ENCODE peak calls at places on chromosome 12, in ten cellular contexts. T is PC-3, E is astrocyte of the spinal cord, L is mucosa of descending colon, C is AG09319, V is colonic mucosa, U is sigmoid colon, W is lung, M is WTC11, N is PC-9. A is an unnamed sample.

GRCh38 chr12:117228239-117228638 is 38.0 kb upstream of the FBXO21 start:
- DNase-seq in N (peak), C (no peak), M (no peak), U (no peak), E (no peak), T (peak), V (no peak), W (no peak), L (no peak), A (peak)

GRCh38 chr12:57735952-57736742 is 2.4 kb downstream of the AGAP2 start:
- DNase-seq in N (no peak), M (peak), V (no peak), T (peak), U (no peak), E (no peak), W (no peak), C (no peak), L (no peak), A (peak)

GRCh38 chr12:107353312-107353711 is 260.0 kb upstream of the CRY1 start:
- DNase-seq in C (no peak), L (no peak), W (no peak), T (no peak), N (no peak), V (no peak), U (no peak), E (no peak), M (no peak), A (no peak)

GRCh38 chr12:10497602-10498001 is 8.1 kb upstream of the EIF2S3B start:
- DNase-seq in M (no peak), L (peak), U (no peak), N (no peak), W (no peak), T (no peak), E (peak), C (no peak), V (no peak), A (no peak)

GRCh38 chr12:110600254-110600653 is 13.7 kb upstream of the TCTN1 start:
- DNase-seq in W (no peak), U (no peak), C (peak), V (no peak), M (no peak), L (no peak), T (peak), N (peak), E (peak), A (no peak)

GRCh38 chr12:77226398-77226797 is 161.0 kb upstream of the E2F7 start:
- DNase-seq in T (no peak), C (no peak), U (no peak), M (no peak), E (no peak), L (no peak), W (no peak), V (no peak), N (no peak), A (no peak)

GRCh38 chr12:69087986-69088385 is 151.4 kb upstream of the CPSF6 start:
- DNase-seq in W (no peak), U (no peak), N (no peak), T (no peak), M (no peak), L (no peak), V (no peak), C (no peak), E (no peak), A (no peak)

GRCh38 chr12:132429122-132429931 is 60.6 kb upstream of the FBRSL1 start:
- DNase-seq in T (no peak), N (no peak), E (no peak), V (peak), L (no peak), W (no peak), M (peak), C (no peak), U (no peak), A (no peak)

GRCh38 chr12:107320031-107320928 is 226.9 kb upstream of the CRY1 start:
- DNase-seq in U (no peak), N (peak), V (peak), L (peak), W (peak), T (peak), C (no peak), M (peak), E (peak), A (no peak)

GRCh38 chr12:64782181-64782580 is 23.0 kb upstream of the GNS start:
- DNase-seq in T (no peak), W (no peak), U (no peak), M (no peak), V (no peak), E (no peak), L (no peak), N (no peak), C (no peak), A (no peak)

GRCh38 chr12:25491396-25491948 is 61.6 kb downstream of the LMNTD1 start:
- DNase-seq in C (no peak), U (no peak), M (no peak), N (no peak), W (no peak), E (no peak), T (no peak), L (no peak), V (no peak), A (no peak)

GRCh38 chr12:98758331-98758730 is 113.2 kb downstream of the APAF1 start:
- DNase-seq in L (no peak), V (no peak), T (no peak), E (peak), N (no peak), M (no peak), U (no peak), W (no peak), C (no peak), A (no peak)

GRCh38 chr12:78580296-78580695 is 284.3 kb upstream of the SYT1 start:
- DNase-seq in E (no peak), W (no peak), L (no peak), V (no peak), U (no peak), T (peak), C (no peak), M (no peak), N (no peak), A (no peak)

GRCh38 chr12:52524898-52525591 is 4.9 kb upstream of the KRT5 start:
- DNase-seq in N (peak), E (no peak), U (no peak), V (no peak), L (no peak), W (no peak), T (no peak), M (no peak), C (no peak), A (no peak)

GRCh38 chr12:94318178-94318577 is 141.5 kb downstream of the CEP83 start:
- DNase-seq in U (no peak), T (no peak), V (no peak), E (no peak), N (no peak), C (no peak), L (no peak), W (no peak), M (no peak), A (no peak)

GRCh38 chr12:119744900-119745606 is 77.1 kb downstream of the PRKAB1 start:
- DNase-seq in U (no peak), C (no peak), M (no peak), E (peak), T (no peak), W (no peak), V (no peak), N (no peak), L (no peak), A (no peak)

GRCh38 chr12:121793501-121793835 is at the start of gene RHOF:
- DNase-seq in E (no peak), M (peak), C (no peak), W (peak), V (peak), L (peak), U (no peak), T (peak), N (no peak), A (no peak)

GRCh38 chr12:71955946-71956345 is 17.3 kb downstream of the TPH2 start:
- DNase-seq in N (no peak), W (no peak), T (no peak), E (peak), C (no peak), U (no peak), M (no peak), L (no peak), V (no peak), A (no peak)

GRCh38 chr12:24851816-24852337 is 97.0 kb downstream of the BCAT1 start:
- DNase-seq in W (no peak), T (no peak), L (no peak), M (no peak), U (no peak), V (no peak), E (no peak), C (no peak), N (no peak), A (no peak)

GRCh38 chr12:107277850-107278249 is 184.5 kb upstream of the CRY1 start:
- DNase-seq in E (peak), T (peak), L (no peak), C (no peak), W (no peak), M (no peak), V (no peak), U (no peak), N (no peak), A (no peak)

GRCh38 chr12:30806989-30807694 is 52.4 kb upstream of the CAPRIN2 start:
- DNase-seq in N (peak), E (peak), U (no peak), V (peak), C (no peak), W (no peak), T (peak), L (no peak), M (peak), A (no peak)

GRCh38 chr12:50078281-50078680 is 6.9 kb upstream of the SMARCD1 start:
- DNase-seq in N (no peak), M (no peak), E (no peak), L (no peak), C (no peak), U (no peak), T (no peak), W (no peak), V (no peak), A (no peak)

GRCh38 chr12:78802593-78802992 is 62.0 kb upstream of the SYT1 start:
- DNase-seq in E (peak), V (no peak), U (no peak), L (no peak), M (no peak), N (no peak), W (no peak), T (peak), C (peak), A (no peak)

GRCh38 chr12:8844665-8845064 is 22.2 kb downstream of the A2ML1 start:
- DNase-seq in C (no peak), N (no peak), V (no peak), E (peak), W (peak), L (no peak), T (no peak), U (peak), M (no peak), A (no peak)

GRCh38 chr12:138898-139534 is 72.4 kb downstream of the IQSEC3 start:
- DNase-seq in W (no peak), V (no peak), L (no peak), N (no peak), E (no peak), U (no peak), M (peak), C (no peak), T (no peak), A (no peak)

GRCh38 chr12:10354071-10354470 is 35.8 kb downstream of the KLRK1 start:
- DNase-seq in V (no peak), M (no peak), U (no peak), W (no peak), C (no peak), T (no peak), L (no peak), N (no peak), E (no peak), A (no peak)

GRCh38 chr12:58364389-58365086 is 423.2 kb downstream of the ATP23 start:
- DNase-seq in C (peak), N (peak), T (peak), M (no peak), V (no peak), W (no peak), L (no peak), E (peak), U (no peak), A (no peak)

GRCh38 chr12:133105620-133106019 is 24.5 kb downstream of the ZNF891 start:
- DNase-seq in V (no peak), M (no peak), U (no peak), L (no peak), E (peak), T (no peak), W (no peak), N (no peak), C (no peak), A (no peak)

GRCh38 chr12:107404981-107405380 is 280.6 kb upstream of the PWP1 start:
- DNase-seq in E (no peak), T (peak), W (no peak), M (peak), N (peak), C (no peak), L (no peak), V (peak), U (no peak), A (no peak)

GRCh38 chr12:47820631-47821345 is 1.1 kb upstream of the HDAC7 start:
- DNase-seq in L (peak), T (peak), W (peak), M (peak), U (peak), V (peak), E (peak), N (peak), C (peak), A (peak)

GRCh38 chr12:80189241-80189640 is 89.9 kb downstream of the OTOGL start:
- DNase-seq in E (peak), T (no peak), N (no peak), W (no peak), C (peak), V (no peak), M (no peak), U (no peak), L (no peak), A (no peak)

GRCh38 chr12:131682511-131682895 is 28.4 kb upstream of the SFSWAP start:
- DNase-seq in W (no peak), U (no peak), C (no peak), V (no peak), N (no peak), L (no peak), T (no peak), E (no peak), M (no peak), A (no peak)

GRCh38 chr12:108302471-108303311 is 36.4 kb downstream of the CMKLR1 start:
- DNase-seq in W (peak), V (peak), N (peak), U (peak), C (peak), L (peak), M (peak), T (peak), E (peak), A (peak)

GRCh38 chr12:104360988-104361707 is 57.6 kb downstream of the EID3 start:
- DNase-seq in C (no peak), V (no peak), L (no peak), N (peak), U (peak), W (no peak), T (no peak), M (no peak), E (no peak), A (no peak)

GRCh38 chr12:57248934-57249742 is 1.8 kb downstream of the STAC3 start:
- DNase-seq in N (no peak), C (no peak), M (peak), V (no peak), T (no peak), W (no peak), U (no peak), L (no peak), E (no peak), A (no peak)

GRCh38 chr12:55019784-55020183 is at the start of gene NEUROD4:
- DNase-seq in M (peak), U (no peak), C (peak), T (peak), L (no peak), N (no peak), W (peak), V (peak), E (peak), A (no peak)

DNA sequence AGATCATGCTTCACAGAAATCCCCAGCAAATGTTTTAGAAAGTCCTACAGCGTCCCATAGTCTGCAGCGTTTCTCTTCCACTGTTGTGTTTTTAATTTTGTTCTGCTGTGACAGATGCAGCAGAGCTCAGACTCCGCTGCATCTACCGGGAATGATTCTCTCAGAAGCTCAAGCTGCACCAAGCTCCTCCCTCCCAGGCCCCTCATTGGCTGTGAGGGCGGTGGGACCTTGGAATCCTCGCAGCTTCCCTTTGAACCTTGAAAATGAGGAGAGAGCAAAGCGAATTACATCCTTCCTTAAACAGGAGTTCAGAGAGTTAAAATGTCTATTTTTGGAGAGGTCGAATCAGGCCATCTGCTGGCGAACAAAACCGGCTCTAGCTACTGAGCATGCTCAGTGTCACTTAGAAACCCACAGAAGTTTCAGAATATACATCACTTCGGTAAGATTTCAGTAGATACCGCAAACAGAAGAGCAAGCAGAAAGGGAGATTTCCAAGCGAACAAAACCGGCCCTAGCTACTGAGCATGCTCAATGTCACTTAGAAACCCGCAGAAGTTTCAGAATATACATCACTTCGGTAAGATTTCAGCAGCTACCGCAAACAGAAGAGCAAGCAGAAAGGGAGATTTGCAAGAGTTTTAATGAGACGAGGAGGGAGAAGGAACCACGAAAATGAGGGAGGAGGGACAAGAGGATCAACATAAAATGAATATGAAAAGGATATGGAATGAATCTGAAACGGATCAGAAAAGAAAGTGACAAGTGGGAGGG is at the start of gene ABCD2:
- DNase-seq in N (no peak), L (peak), E (peak), V (peak), C (peak), M (peak), T (peak), W (no peak), U (peak), A (no peak)
- TF ChIP-seq CTCF in N (peak), L (no peak), E (no peak), V (no peak), C (peak), M (no peak), T (peak), W (no peak), U (no peak), A (peak)

GRCh38 chr12:130266751-130267150 is 70.9 kb upstream of the PIWIL1 start:
- DNase-seq in M (peak), U (no peak), V (no peak), C (no peak), L (no peak), W (no peak), E (no peak), T (no peak), N (no peak), A (no peak)
- TF ChIP-seq CTCF in M (no peak), U (no peak), V (no peak), C (no peak), L (no peak), W (no peak), E (no peak), T (no peak), N (no peak), A (no peak)

DNA sequence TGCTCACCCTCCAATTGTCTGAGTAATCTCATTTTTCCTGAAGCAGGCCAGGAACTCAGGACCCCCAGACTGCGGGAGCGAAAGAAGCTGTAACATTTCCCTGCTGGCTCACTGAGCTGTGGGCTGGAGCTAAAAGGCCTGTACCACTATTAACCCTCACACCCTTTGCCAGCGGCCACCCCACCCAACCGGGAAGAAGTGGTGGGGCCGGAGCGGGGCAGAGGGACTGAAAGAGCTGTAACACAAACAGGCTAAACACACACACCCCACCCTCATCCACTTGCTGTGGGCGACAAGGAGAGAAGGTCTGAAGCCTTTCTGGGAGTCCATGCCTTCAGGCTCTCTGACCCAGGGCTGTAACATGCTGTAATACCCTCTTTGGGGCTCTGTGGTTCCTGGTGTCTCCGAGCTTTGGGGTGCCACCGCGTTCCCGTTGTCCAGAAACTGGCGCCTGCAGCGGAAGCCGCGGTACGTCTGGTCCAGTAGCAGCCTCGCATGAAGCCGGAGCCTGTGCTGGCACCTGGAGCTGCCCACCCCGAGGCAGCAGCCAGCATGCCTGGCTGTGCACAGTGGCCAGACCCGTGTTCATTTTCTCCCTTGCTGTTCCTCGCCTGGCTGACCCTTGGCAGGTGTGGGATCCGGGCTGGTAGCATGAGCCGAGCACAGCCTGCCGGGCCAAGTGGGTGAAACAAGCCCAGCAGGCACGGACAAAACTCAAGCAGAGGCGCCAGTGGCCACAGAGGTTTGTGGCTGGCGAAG is 345.5 kb upstream of the MGAT4C start:
- DNase-seq in C (no peak), U (no peak), N (no peak), L (peak), V (no peak), W (no peak), E (no peak), M (no peak), T (no peak), A (peak)
- TF ChIP-seq CTCF in C (no peak), U (no peak), N (no peak), L (no peak), V (no peak), W (no peak), E (no peak), M (no peak), T (no peak), A (no peak)

GRCh38 chr12:7387289-7387688 is 56.7 kb downstream of the CD163L1 start:
- DNase-seq in E (no peak), W (no peak), U (no peak), N (no peak), V (no peak), L (no peak), M (no peak), T (no peak), C (no peak), A (no peak)
- TF ChIP-seq CTCF in E (no peak), W (no peak), U (no peak), N (no peak), V (no peak), L (no peak), M (no peak), T (no peak), C (no peak), A (no peak)

DNA sequence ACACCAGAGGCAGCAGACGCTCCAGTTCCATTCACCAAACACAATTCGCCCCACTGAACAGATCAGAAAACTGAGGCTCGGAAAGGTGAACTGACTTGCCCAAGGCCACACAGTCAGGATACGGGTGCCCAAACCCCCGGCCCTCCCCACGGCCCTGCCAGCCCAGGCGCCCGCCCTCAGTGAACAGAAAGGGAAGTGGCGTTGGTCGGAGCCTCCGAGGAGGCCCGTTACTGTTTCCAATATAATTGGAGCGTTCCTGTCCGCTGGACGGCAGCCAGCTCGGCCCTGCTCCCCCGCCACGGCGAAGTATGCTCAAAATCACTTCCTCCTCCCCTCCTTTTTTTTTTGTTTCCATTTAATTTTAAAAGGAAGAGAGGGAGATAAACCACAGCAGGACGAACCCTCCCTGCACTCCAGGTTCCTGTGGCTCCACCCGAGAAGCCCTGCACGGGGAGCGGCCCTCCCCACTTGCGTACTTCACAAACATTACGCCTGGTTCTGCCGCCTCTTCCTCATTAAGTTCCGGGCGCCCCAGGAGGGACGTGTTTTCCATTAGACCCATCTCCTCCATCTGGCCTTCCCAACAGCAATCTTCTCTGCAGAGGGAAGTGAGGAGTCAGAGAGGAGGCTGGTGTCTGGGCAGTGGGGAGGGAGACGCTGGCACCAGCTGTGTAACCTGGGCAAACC is 61.1 kb downstream of the NCOR2 start:
- DNase-seq in N (no peak), W (peak), T (peak), U (peak), L (peak), V (peak), C (no peak), E (peak), M (no peak), A (no peak)
- TF ChIP-seq CTCF in N (no peak), W (no peak), T (no peak), U (no peak), L (no peak), V (no peak), C (no peak), E (no peak), M (no peak), A (peak)

A was measured in chondrocyte.